ENCODE peak calls at places on chromosome 7, in four cellular contexts. C, B, T and P are unnamed samples.

GRCh38 chr7:157977717-157978470 is 609.7 kb downstream of the PTPRN2 start:
- DNase-seq in C (no peak), B (no peak), T (no peak), P (no peak)

GRCh38 chr7:91656486-91657237 is 223.8 kb downstream of the MTERF1 start:
- DNase-seq in C (no peak), B (no peak), T (no peak), P (no peak)

GRCh38 chr7:31603076-31603475 is 83.9 kb upstream of the PPP1R17 start:
- DNase-seq in C (no peak), B (no peak), T (no peak), P (no peak)

GRCh38 chr7:20647051-20647450 is 31.6 kb downstream of the ABCB5 start:
- DNase-seq in C (no peak), B (no peak), T (no peak), P (no peak)

GRCh38 chr7:116779222-116779621 is 83.2 kb upstream of the CAPZA2 start:
- DNase-seq in C (no peak), B (no peak), T (no peak), P (no peak)

GRCh38 chr7:123752534-123752933 is 3.7 kb upstream of the WASL start:
- DNase-seq in C (no peak), B (no peak), T (no peak), P (no peak)

GRCh38 chr7:156703773-156704482 is 63.4 kb downstream of the RNF32 start:
- DNase-seq in C (no peak), B (no peak), T (no peak), P (no peak)

GRCh38 chr7:70312336-70312735 is 714.1 kb downstream of the AUTS2 start:
- DNase-seq in C (no peak), B (no peak), T (no peak), P (no peak)

GRCh38 chr7:138258194-138258554 is 181.9 kb downstream of the AKR1D1 start:
- DNase-seq in C (no peak), B (peak), T (no peak), P (no peak)

GRCh38 chr7:341841-342638 is 52.1 kb downstream of the FOXL3 start:
- DNase-seq in C (no peak), B (peak), T (no peak), P (no peak)

DNA sequence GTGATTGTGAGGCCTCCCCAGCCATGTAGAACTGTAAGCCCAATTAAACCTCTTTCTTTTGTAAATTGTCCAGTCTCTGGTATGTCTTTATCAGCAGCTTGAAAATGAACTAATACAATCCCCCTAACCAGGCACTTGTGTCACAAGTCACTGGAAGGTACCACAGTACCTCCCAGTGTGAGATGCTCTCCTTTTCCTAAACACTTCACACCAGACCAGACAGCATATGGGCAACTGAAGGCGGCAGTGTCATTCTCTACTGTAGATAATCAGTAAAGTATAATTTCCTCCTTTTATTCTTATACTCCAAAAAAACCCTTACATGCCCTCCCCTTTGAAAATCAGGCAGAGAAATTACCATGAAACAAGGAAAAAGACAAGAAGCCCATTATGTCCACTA is 113.2 kb downstream of the CALN1 start:
- DNase-seq in C (no peak), B (no peak), T (no peak), P (no peak)
- H3K27ac ChIP-seq in C (no peak), B (no peak), T (no peak), P (no peak)

GRCh38 chr7:122183106-122183505 is 39.1 kb upstream of the AASS start:
- DNase-seq in C (no peak), B (no peak), T (no peak), P (no peak)

DNA sequence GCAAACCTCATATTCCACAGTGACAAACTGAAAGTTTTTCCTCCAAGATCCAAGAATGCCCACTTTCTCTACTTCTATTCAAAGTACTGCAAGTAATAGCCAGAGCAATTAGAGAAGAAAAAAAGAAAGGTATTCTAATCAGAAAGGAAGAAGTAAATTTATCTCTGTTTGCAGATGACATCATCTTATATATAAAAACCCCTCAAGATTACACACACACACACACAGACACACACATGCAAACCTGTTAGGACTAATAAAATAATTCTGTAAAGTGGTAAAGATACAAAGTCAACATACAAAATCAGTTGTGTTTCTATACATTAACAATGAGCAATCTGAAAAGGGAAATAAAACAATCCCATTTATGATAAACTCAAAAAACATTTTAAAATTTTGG is 44.7 kb upstream of the AASS start:
- DNase-seq in C (no peak), B (no peak), T (no peak), P (no peak)
- H2AFZ ChIP-seq in C (no peak), B (no peak), T (no peak), P (no peak)

DNA sequence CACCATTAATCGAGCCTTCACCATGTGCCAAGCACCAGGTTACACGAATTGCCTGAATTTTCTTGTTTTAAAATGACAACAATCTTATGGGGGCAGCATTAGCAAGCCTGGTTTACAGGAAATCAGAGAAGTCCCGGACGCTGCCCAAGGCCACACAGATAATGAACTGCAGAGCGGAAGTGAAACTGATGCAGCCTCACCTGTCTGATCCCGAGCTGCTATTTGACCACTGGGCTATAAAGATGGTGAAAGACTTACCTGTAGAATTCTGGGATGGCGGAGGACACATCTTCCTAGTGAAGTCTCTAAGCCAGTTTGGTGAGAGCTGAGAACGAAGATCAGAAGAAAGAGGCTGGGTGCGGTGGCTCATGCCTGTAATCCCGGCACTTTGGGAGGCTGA is 21.7 kb upstream of the GALNTL5 start:
- DNase-seq in C (no peak), B (no peak), T (no peak), P (no peak)
- TF ChIP-seq SMC3 in C (no peak), B (no peak), T (no peak), P (no peak)

DNA sequence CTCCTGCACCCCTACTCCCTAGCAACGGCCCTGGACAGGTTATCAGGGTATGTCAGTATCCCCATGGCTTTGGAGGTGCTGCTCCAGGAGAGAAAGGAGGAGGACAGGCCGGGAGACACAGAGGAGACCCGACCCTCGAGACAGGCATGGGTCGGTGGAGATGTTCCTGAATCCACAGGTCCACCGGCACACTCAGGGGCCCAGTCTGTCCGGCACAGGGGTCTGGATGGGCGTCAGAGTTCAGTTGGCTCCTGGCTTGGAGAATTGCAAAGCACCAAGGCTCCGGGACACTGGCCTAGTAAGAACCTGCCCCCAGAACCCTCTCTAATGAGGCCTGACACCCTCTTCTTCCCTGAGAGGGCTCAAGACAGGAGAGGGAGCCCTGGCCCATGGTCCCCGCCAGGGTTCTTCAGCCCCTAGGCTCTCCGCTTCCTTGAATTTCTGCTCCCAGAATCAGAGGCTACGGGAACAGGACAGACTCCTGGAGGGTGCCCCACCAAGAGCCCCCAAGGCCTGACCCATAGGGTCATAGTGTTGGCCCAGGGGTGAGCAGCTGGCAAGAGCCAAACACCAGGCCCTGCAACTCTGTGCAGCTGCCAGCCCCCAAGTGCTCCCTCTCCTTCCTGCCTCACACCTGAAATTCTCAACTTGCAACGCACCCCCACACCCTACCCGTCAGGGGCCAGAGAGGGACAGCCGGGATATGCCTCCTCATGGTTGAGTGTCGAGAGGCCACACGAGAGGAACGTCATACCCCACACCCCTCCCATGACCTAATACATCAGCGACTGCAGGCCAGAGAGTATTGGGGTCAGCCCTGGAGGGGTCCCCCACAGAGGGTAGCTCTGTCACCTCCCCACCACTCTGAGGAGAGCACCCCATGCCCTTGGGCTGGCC is 5.5 kb upstream of the IRF5 start:
- DNase-seq in C (no peak), B (no peak), T (no peak), P (no peak)
- H3K27ac ChIP-seq in C (no peak), B (no peak), T (no peak), P (no peak)